ENCODE peak calls at places on chromosomes 3 and 15, in eight cellular contexts. B, T, C, I, A, Y, K and O are unnamed samples.

GRCh38 chr3:166211451-166211850 is 374.2 kb upstream of the BCHE start:
- DNase-seq in K (no peak), I (no peak), A (no peak), T (no peak), Y (no peak), C (no peak), B (no peak), O (no peak)

GRCh38 chr3:104886220-104886995 is 480.3 kb upstream of the ALCAM start:
- DNase-seq in A (no peak), T (no peak), B (no peak), K (no peak), I (peak), Y (no peak), C (peak), O (no peak)

GRCh38 chr15:43260011-43260615 is 6.6 kb downstream of the TGM5 start:
- DNase-seq in I (no peak), B (no peak), A (no peak), C (no peak), Y (no peak), T (no peak), K (no peak), O (peak)

GRCh38 chr3:27454914-27455313 is 29.3 kb downstream of the SLC4A7 start:
- DNase-seq in T (no peak), B (no peak), I (peak), Y (no peak), A (no peak), K (no peak), C (peak), O (no peak)

GRCh38 chr3:158731938-158732855 is at the start of gene RARRES1:
- DNase-seq in I (peak), A (peak), Y (peak), C (peak), B (peak), T (peak), K (peak), O (peak)

GRCh38 chr3:100810671-100811070 is 101.4 kb downstream of the TFG start:
- DNase-seq in Y (no peak), T (no peak), I (peak), B (no peak), A (no peak), C (peak), K (no peak), O (no peak)

GRCh38 chr3:103167850-103168249 is 733.0 kb downstream of the ZPLD1 start:
- DNase-seq in A (no peak), T (no peak), B (no peak), Y (no peak), C (no peak), I (no peak), K (no peak), O (no peak)

GRCh38 chr15:62087671-62088360 is 21.0 kb downstream of the C2CD4A start:
- DNase-seq in C (peak), Y (no peak), T (no peak), I (peak), A (no peak), K (no peak), B (no peak), O (no peak)

GRCh38 chr15:69522361-69522760 is 69.7 kb downstream of the RPLP1 start:
- DNase-seq in Y (peak), A (no peak), B (no peak), I (no peak), T (no peak), K (no peak), C (no peak), O (no peak)

GRCh38 chr15:80242132-80242769 is 9.8 kb downstream of the CTXND1 start:
- DNase-seq in I (peak), Y (no peak), C (peak), B (no peak), A (peak), K (no peak), T (no peak), O (no peak)

GRCh38 chr3:71130516-71131384 is 452.8 kb downstream of the FOXP1 start:
- DNase-seq in Y (peak), I (peak), T (peak), K (peak), B (peak), A (no peak), C (peak), O (peak)

GRCh38 chr15:91302588-91303439 is 202.8 kb downstream of the SV2B start:
- DNase-seq in I (peak), Y (peak), T (peak), K (no peak), B (no peak), A (peak), C (peak), O (no peak)

GRCh38 chr3:114179575-114179974 is 723 bp upstream of the DRD3 start:
- DNase-seq in I (peak), A (peak), Y (no peak), T (no peak), K (no peak), B (no peak), C (peak), O (no peak)

GRCh38 chr3:187208159-187208558 is 10.9 kb downstream of the RTP1 start:
- DNase-seq in B (no peak), K (no peak), T (peak), I (peak), C (peak), Y (peak), A (no peak), O (no peak)

GRCh38 chr3:71873093-71873611 is 88.2 kb upstream of the PROK2 start:
- DNase-seq in T (peak), I (no peak), C (no peak), B (no peak), K (no peak), Y (no peak), A (no peak), O (no peak)

GRCh38 chr3:136804813-136805212 is 14.1 kb upstream of the SLC35G2 start:
- DNase-seq in C (no peak), Y (no peak), I (no peak), B (no peak), A (no peak), T (no peak), K (no peak), O (no peak)

GRCh38 chr15:48416301-48416700 is 85.1 kb downstream of the DUT start:
- DNase-seq in B (no peak), T (no peak), A (no peak), C (no peak), I (peak), K (no peak), Y (no peak), O (no peak)

DNA sequence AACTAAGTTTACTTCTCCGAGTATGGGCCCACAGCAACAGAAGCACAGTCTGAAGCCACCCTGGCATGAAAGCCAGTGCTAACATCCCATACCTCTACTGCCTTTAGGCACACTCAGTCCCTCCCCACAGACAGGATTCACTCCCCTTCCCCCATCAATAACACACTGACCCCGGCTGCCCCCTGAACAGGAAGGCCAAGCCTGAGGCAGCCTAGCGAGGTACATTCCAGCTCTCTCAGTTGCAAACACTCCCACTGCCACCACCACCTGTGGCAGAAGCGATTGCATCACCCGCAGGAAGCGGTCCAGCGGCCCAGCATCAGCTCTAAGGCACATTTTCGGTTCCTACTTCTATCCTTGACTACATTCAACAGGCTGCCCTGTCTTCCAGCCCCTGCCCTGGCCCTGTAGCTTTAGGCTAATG is 7.0 kb upstream of the BMF start:
- DNase-seq in A (no peak), B (no peak), C (no peak), T (peak), I (no peak), K (no peak), Y (peak), O (peak)
- TF ChIP-seq CTCF in A (no peak), B (no peak), C (no peak), T (no peak), I (no peak), K (no peak), Y (no peak), O (no peak)

DNA sequence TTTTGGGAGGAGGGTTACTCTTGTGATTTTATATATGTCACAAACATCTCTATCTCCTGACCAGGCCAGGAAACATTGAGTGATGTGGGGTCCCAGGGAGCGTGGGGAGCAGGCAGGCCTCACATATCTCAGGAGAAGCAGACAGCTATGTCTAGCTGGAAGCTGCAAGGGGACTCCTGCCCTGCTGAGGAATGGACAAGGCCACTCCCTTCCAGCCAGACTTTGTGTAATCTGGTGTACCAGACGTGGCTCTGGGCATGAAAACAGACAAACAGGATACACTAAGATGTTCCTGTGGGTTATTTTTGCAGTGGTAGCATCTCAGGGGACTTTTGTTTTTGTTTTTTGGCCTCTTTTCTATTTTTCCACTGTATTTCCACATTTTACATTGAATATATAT is 23.2 kb downstream of the CYP8B1 start:
- DNase-seq in Y (no peak), K (no peak), C (no peak), T (no peak), A (no peak), I (no peak), B (no peak), O (no peak)
- TF ChIP-seq CTCF in Y (no peak), K (no peak), C (no peak), T (no peak), A (no peak), I (no peak), B (no peak), O (no peak)

DNA sequence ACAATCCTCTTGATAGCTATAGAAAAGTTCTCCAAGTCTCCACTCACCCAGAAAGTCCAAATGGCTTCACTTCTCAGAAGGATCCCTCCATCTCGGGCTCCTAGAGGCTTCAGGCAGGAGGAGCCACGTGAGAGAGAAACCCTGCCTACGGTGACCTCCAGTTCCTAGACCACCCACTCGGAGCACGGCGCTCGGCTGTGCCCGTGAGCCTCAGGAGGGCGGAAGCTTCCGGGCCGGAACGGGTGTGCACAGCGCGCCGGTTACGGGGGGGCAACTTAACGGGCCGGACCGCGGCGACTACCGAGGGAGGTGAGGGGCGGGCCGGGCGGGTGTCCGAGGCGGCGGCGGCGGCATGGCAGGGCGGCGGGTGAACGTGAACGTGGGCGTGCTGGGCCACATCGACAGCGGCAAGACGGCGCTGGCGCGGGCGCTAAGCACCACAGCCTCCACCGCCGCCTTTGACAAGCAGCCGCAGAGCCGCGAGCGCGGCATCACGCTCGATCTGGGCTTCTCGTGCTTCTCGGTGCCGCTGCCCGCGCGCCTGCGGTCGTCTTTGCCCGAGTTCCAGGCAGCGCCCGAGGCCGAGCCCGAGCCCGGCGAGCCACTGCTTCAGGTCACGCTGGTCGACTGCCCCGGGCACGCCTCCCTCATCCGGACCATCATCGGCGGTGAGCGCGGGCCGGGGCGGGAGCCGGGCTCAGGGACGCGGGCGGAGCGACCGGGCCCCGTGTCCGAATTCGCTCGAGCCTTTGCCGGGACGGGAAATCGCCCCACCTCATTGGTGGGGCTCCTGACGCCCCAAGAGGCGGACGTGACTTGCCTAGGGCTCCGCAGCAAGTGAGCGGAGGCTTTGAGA is at the start of gene EEFSEC:
- DNase-seq in A (peak), I (peak), K (peak), C (peak), Y (peak), T (peak), B (peak), O (peak)
- TF ChIP-seq CTCF in A (no peak), I (peak), K (no peak), C (no peak), Y (no peak), T (peak), B (no peak), O (no peak)

DNA sequence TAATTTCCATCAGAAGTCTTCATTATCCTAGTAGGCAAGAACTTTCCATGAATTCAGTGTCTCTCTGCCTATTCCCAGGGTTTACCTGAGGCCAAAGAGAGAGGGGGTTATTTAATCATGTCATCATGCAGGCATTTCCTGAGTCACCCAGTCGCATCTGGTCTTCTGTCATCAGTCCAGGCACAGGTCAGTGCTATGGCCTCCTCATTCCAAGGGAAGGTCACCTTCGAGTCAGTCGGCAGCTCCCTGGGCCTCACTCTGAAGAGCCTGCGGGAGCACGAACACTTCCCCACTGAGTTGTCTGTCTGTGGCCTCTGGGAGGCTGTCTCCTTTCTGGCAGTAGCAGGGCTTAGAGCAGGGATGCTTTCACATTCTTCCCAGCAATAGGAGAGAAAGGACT is 26.2 kb upstream of the LRTM1 start:
- DNase-seq in Y (peak), C (peak), K (no peak), B (no peak), T (no peak), I (peak), A (no peak), O (no peak)
- TF ChIP-seq CTCF in Y (no peak), C (no peak), K (no peak), B (no peak), T (no peak), I (peak), A (no peak), O (no peak)

GRCh38 chr3:196632033-196632751 is 7.3 kb upstream of the NRROS start:
- DNase-seq in K (peak), B (peak), I (peak), T (peak), Y (peak), C (peak), A (peak), O (peak)
- TF ChIP-seq CTCF in K (no peak), B (peak), I (peak), T (peak), Y (peak), C (no peak), A (peak), O (peak)